ENCODE peak calls at places on chromosomes 7 and 10, in five cellular contexts. V is K562, F is WTC11, N is H1, A is GM12878. Z is an unnamed sample.
A peak's percentile ranks its signal among the peaks of the same experiment; 100 is the strongest.

GRCh38 chr7:8913687-8914086 is 480.3 kb downstream of the NXPH1 start:
- DNase-seq in V (no peak), F (no peak), N (no peak), A (no peak), Z (no peak)

GRCh38 chr7:146736446-146737190 is 620.0 kb downstream of the CNTNAP2 start:
- DNase-seq in V (no peak), F (no peak), N (peak; percentile 3), A (no peak), Z (no peak)

GRCh38 chr10:102381983-102382382 is 13.5 kb upstream of the NFKB2 start:
- DNase-seq in V (no peak), F (no peak), N (no peak), A (no peak), Z (no peak)

GRCh38 chr7:113200281-113200680 is 81.9 kb upstream of the SMIM30 start:
- DNase-seq in V (no peak), F (no peak), N (no peak), A (no peak), Z (no peak)

GRCh38 chr10:85927952-85928677 is 438.5 kb downstream of the GRID1 start:
- DNase-seq in V (no peak), F (no peak), N (no peak), A (no peak), Z (no peak)

GRCh38 chr10:93461807-93462178 is 20.3 kb downstream of the MYOF start:
- DNase-seq in V (no peak), F (no peak), N (no peak), A (no peak), Z (no peak)

GRCh38 chr10:26025500-26025899 is 91.5 kb downstream of the MYO3A start:
- DNase-seq in V (no peak), F (no peak), N (no peak), A (no peak), Z (peak; percentile 41)

GRCh38 chr7:107118109-107118900 is 50.5 kb upstream of the HBP1 start:
- DNase-seq in V (no peak), F (no peak), N (no peak), A (no peak), Z (no peak)

GRCh38 chr7:22700559-22701002 is 26.4 kb upstream of the IL6 start:
- DNase-seq in V (peak; percentile 46), F (no peak), N (no peak), A (no peak), Z (no peak)

GRCh38 chr7:136130819-136131637 is 153.9 kb upstream of the MTPN start:
- DNase-seq in V (no peak), F (no peak), N (no peak), A (no peak), Z (no peak)

GRCh38 chr7:131957338-131958025 is 401.1 kb upstream of the PODXL start:
- DNase-seq in V (no peak), F (no peak), N (no peak), A (no peak), Z (no peak)
- TF ChIP-seq CREB1 in V (no peak), F (no peak), N (no peak), A (no peak), Z (no peak)

DNA sequence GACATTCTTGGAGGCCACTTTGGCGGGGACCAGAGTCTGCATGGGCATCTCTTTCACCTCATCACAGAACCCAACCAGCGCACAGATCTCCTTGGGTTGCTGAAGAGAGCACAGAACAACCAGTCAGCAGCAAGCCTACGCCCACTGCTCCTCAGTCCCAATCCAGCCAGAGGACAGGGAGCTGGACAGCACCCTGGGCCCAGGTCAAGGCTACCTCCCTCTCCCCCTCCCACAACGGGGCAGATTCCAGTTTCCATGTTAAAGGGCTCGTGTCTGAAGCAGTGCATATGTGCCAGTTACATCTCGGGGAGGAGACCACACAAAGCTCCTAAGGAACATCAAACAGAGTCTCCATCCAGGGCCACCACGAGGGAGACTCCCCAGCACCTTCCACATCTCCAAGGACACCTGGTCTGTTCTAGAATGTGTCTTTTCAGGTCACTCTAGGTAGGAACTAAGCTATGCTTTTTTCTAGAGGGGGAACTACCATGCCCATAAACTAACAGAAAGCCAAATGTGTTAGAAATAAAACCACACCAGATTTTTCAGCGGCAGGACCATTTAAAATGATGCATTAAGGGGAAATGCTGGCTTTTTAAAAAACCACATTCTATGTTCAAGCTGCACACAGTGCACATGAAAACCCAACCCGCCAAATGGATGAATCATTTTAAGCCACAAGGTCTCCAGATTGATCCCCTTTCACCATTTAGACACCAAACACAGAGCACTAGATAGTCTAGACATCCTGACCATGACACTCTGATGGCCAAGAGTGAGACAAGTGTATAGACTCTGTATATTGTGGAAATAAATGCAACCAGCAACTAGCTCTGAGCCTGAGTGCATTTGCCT is 28.9 kb downstream of the PSAP start:
- DNase-seq in V (no peak), F (no peak), N (no peak), A (no peak), Z (no peak)
- TF ChIP-seq CREB1 in V (no peak), F (no peak), N (no peak), A (no peak), Z (no peak)

DNA sequence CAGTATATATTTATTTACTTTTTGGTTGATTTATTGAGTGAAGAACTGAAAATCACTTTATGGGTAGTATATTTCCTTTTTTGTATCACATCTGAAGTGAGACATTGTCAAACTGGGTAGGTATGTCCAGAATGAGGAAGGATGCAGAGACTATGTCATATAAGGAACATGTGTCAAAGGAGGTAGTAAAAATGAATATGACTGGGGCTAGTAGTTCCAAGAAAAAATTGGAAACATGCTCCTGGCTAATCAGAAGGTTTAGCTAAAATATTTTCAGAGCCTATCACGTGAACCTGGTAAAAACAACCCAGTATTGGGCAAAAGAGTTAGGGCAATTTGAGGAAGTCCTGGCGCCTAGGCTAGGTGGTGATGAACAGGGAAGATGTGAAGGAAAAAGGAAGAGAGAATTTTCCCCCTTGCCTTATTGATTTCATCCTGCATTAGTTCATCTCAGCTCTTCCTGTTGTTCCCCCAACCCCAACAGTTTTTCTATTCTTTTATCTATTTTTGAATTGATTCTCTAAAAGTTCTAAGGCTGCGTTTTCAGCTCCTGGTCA is 26.4 kb downstream of the ENTPD1 start:
- DNase-seq in V (no peak), F (no peak), N (no peak), A (no peak), Z (no peak)
- TF ChIP-seq CREB1 in V (no peak), F (no peak), N (no peak), A (no peak), Z (no peak)

DNA sequence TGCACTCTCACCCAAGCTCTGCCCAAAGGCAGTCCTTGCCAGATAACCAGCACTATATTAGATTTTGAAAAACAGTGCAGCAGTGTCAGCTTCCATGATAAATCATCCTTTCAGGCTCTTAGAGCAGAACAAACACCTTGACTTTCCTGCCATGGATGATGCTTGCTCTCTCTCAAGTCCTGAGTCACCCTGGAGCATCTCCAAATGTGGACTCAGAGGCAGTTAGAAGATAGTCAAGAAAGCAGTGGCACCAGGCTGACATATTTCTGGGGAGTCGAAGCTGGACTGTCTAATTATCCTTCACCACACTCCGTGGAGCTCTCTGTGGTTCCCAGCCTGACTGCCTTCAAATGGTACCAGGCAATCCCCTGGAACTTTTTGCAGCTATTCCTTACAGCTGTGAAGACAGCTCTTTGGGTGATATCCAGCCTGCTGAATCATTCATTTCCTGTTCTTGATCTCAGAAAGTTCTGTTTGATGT is 234.1 kb downstream of the C7orf25 start:
- DNase-seq in V (no peak), F (no peak), N (no peak), A (no peak), Z (no peak)
- TF ChIP-seq CREB1 in V (no peak), F (no peak), N (no peak), A (no peak), Z (no peak)

GRCh38 chr7:150944066-150945042 is 33.8 kb downstream of the KCNH2 start:
- DNase-seq in V (no peak), F (no peak), N (no peak), A (no peak), Z (no peak)
- TF ChIP-seq CREB1 in V (no peak), F (no peak), N (no peak), A (no peak), Z (no peak)

DNA sequence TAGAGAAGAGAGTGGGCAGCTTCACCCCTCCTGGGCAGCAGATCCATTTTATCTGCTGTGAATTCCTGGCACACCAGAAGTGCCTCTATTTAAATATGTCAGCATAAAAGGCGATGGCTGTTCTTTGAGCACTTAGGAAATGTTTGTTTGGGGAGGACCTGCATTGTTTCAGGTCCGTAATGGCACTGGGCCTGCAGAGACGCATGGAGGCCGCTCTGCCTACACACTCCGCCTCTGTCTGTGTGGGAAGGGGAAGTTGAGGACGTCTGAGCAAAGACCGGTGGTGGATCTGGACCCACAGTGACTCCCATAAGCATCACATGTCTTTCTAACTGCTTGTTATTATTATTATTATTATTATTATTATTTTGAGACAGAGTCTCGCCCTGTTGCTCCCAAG is 253.2 kb downstream of the CAMK1D start:
- DNase-seq in V (no peak), F (no peak), N (no peak), A (no peak), Z (no peak)
- TF ChIP-seq CREB1 in V (no peak), F (no peak), N (no peak), A (no peak), Z (no peak)

DNA sequence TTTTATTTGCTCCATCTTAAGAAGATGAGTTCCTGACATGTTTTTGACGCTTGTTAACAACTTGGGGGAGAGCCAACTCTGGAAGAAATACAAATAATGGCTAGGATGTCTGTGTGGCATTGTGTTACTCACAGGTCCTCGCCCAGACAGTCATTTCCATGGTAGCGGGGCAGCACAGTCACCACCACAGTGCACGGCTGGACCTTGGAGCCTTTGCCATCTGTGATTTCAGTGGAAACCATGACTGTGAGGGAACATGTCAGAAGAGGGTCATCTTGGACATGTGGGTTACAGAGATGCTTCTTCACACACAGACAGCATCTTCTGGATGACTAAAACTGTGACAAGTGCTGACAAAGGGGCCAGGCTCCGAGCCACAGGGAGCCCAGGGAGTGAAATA is 74.5 kb downstream of the PKD1L1 start:
- DNase-seq in V (no peak), F (no peak), N (no peak), A (no peak), Z (no peak)
- TF ChIP-seq CREB1 in V (no peak), F (no peak), N (no peak), A (no peak), Z (no peak)